ENCODE peak calls at places on chromosome 9, in seven cellular contexts. C, Z, W, O, S, D and M are unnamed samples.

GRCh38 chr9:93114169-93114983 is 18.4 kb downstream of the CARD19 start:
- DNase-seq in C (peak), Z (no peak), W (no peak), O (peak), S (no peak), D (no peak), M (peak)

GRCh38 chr9:128927731-128928411 is 7.1 kb downstream of the PHYHD1 start:
- DNase-seq in C (no peak), Z (peak), W (no peak), O (peak), S (peak), D (peak), M (no peak)

GRCh38 chr9:19975499-19975898 is 186.7 kb upstream of the SLC24A2 start:
- DNase-seq in C (no peak), Z (no peak), W (no peak), O (no peak), S (no peak), D (no peak), M (no peak)

GRCh38 chr9:129373361-129373760 is 195.3 kb upstream of the IER5L start:
- DNase-seq in C (no peak), Z (no peak), W (no peak), O (no peak), S (no peak), D (no peak), M (no peak)

GRCh38 chr9:92748233-92748497 is 16.5 kb downstream of the BICD2 start:
- DNase-seq in C (no peak), Z (no peak), W (no peak), O (no peak), S (no peak), D (no peak), M (no peak)

GRCh38 chr9:14320272-14321245 is 6.6 kb upstream of the NFIB start:
- DNase-seq in C (no peak), Z (no peak), W (no peak), O (no peak), S (no peak), D (peak), M (peak)

GRCh38 chr9:105318729-105319513 is 74.5 kb downstream of the SLC44A1 start:
- DNase-seq in C (no peak), Z (no peak), W (no peak), O (no peak), S (no peak), D (no peak), M (no peak)

GRCh38 chr9:129273941-129274709 is 96.1 kb upstream of the IER5L start:
- DNase-seq in C (no peak), Z (no peak), W (no peak), O (peak), S (no peak), D (no peak), M (no peak)

GRCh38 chr9:77647267-77647658 is 859 bp downstream of the GNA14 start:
- DNase-seq in C (peak), Z (no peak), W (no peak), O (no peak), S (no peak), D (no peak), M (no peak)

GRCh38 chr9:89218040-89218928 is 39.7 kb upstream of the SHC3 start:
- DNase-seq in C (no peak), Z (no peak), W (no peak), O (no peak), S (peak), D (no peak), M (no peak)

GRCh38 chr9:90300901-90301688 is 341.5 kb downstream of the DIRAS2 start:
- DNase-seq in C (no peak), Z (no peak), W (no peak), O (peak), S (no peak), D (peak), M (no peak)

GRCh38 chr9:84677080-84677479 is 7.6 kb downstream of the NTRK2 start:
- DNase-seq in C (no peak), Z (no peak), W (no peak), O (no peak), S (no peak), D (no peak), M (no peak)

GRCh38 chr9:90009447-90009846 is 404.6 kb downstream of the GADD45G start:
- DNase-seq in C (no peak), Z (no peak), W (peak), O (no peak), S (no peak), D (no peak), M (no peak)

GRCh38 chr9:89311346-89312153 is 555 bp downstream of the CKS2 start:
- DNase-seq in C (no peak), Z (no peak), W (no peak), O (no peak), S (no peak), D (no peak), M (no peak)

GRCh38 chr9:125521462-125522327 is 185.3 kb downstream of the MAPKAP1 start:
- DNase-seq in C (peak), Z (no peak), W (no peak), O (no peak), S (no peak), D (peak), M (no peak)

GRCh38 chr9:2597483-2597882 is 24.1 kb upstream of the VLDLR start:
- DNase-seq in C (no peak), Z (no peak), W (no peak), O (no peak), S (no peak), D (peak), M (no peak)

GRCh38 chr9:134626141-134626423 is 15.5 kb upstream of the COL5A1 start:
- DNase-seq in C (no peak), Z (no peak), W (no peak), O (no peak), S (no peak), D (no peak), M (no peak)

GRCh38 chr9:113712053-113712452 is 164.1 kb upstream of the ZNF618 start:
- DNase-seq in C (no peak), Z (no peak), W (no peak), O (no peak), S (no peak), D (peak), M (no peak)

GRCh38 chr9:104836235-104836634 is 72.3 kb downstream of the NIPSNAP3B start:
- DNase-seq in C (no peak), Z (no peak), W (no peak), O (no peak), S (no peak), D (peak), M (no peak)

GRCh38 chr9:126327750-126328120 is 1.1 kb downstream of the MVB12B start:
- DNase-seq in C (no peak), Z (no peak), W (no peak), O (no peak), S (peak), D (no peak), M (no peak)

GRCh38 chr9:34577635-34578240 is 11.8 kb downstream of the CNTFR start:
- DNase-seq in C (no peak), Z (no peak), W (no peak), O (no peak), S (peak), D (no peak), M (no peak)

GRCh38 chr9:105127863-105128220 is 116.6 kb upstream of the SLC44A1 start:
- DNase-seq in C (peak), Z (peak), W (no peak), O (no peak), S (no peak), D (peak), M (no peak)

GRCh38 chr9:114779352-114779845 is 26.4 kb downstream of the TNFSF15 start:
- DNase-seq in C (no peak), Z (no peak), W (no peak), O (peak), S (no peak), D (no peak), M (no peak)

GRCh38 chr9:32525506-32525905 is 490 bp downstream of the RIGI start:
- DNase-seq in C (no peak), Z (no peak), W (no peak), O (no peak), S (no peak), D (peak), M (no peak)

GRCh38 chr9:17191095-17191494 is 56.3 kb downstream of the CNTLN start:
- DNase-seq in C (no peak), Z (no peak), W (no peak), O (no peak), S (no peak), D (peak), M (no peak)

GRCh38 chr9:14353222-14354056 is 39.5 kb upstream of the NFIB start:
- DNase-seq in C (peak), Z (peak), W (peak), O (peak), S (peak), D (peak), M (peak)

GRCh38 chr9:119967867-119968535 is 598.8 kb upstream of the BRINP1 start:
- DNase-seq in C (no peak), Z (no peak), W (no peak), O (no peak), S (no peak), D (no peak), M (no peak)

GRCh38 chr9:97889941-97890557 is 32.3 kb downstream of the TRMO start:
- DNase-seq in C (no peak), Z (peak), W (no peak), O (no peak), S (peak), D (no peak), M (no peak)

GRCh38 chr9:33227741-33228140 is 12.2 kb upstream of the SPINK4 start:
- DNase-seq in C (no peak), Z (no peak), W (no peak), O (no peak), S (no peak), D (no peak), M (no peak)

GRCh38 chr9:18658764-18659705 is 185.1 kb downstream of the ADAMTSL1 start:
- DNase-seq in C (no peak), Z (no peak), W (no peak), O (no peak), S (no peak), D (peak), M (no peak)

GRCh38 chr9:86521936-86522335 is 167.7 kb upstream of the TUT7 start:
- DNase-seq in C (no peak), Z (no peak), W (no peak), O (no peak), S (no peak), D (no peak), M (no peak)

GRCh38 chr9:120439147-120439546 is 140.8 kb downstream of the CDK5RAP2 start:
- DNase-seq in C (peak), Z (no peak), W (no peak), O (no peak), S (peak), D (peak), M (no peak)

GRCh38 chr9:94867281-94867841 is 140.9 kb downstream of the AOPEP start:
- DNase-seq in C (no peak), Z (no peak), W (no peak), O (peak), S (peak), D (peak), M (peak)

GRCh38 chr9:93819905-93820304 is 135.2 kb downstream of the BARX1 start:
- DNase-seq in C (no peak), Z (no peak), W (no peak), O (no peak), S (no peak), D (no peak), M (no peak)

GRCh38 chr9:125632321-125633115 is 74.5 kb downstream of the MAPKAP1 start:
- DNase-seq in C (peak), Z (no peak), W (peak), O (no peak), S (no peak), D (peak), M (no peak)

DNA sequence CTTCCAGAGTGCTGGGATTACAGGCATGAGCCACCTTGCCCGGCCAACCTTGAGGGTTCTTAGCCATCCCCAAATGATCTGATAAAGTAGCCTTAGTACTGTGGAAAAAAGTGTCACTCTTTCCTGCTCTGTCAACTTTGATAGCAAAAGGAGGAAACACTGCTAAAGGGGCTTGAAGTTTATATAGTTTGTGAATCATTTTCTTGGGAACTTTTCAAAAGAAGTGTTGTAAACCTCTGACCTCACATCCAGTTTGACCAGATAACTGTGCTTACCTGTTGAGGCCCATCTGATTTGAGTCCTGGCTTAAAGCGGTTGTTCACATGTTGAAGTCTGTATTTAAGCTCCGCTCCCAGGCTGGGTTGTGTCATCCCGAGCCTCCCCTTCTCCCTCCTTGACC is 303.3 kb downstream of the DOCK8 start:
- DNase-seq in C (no peak), Z (no peak), W (no peak), O (no peak), S (no peak), D (no peak), M (no peak)
- H3K4me3 ChIP-seq in C (no peak), Z (no peak), W (no peak), O (no peak), S (no peak), D (no peak), M (no peak)

GRCh38 chr9:13189362-13189761 is 90.1 kb downstream of the MPDZ start:
- DNase-seq in C (no peak), Z (no peak), W (no peak), O (no peak), S (no peak), D (no peak), M (no peak)
- TF ChIP-seq CTCF in C (no peak), Z (no peak), W (no peak), O (no peak), S (no peak), D (no peak), M (no peak)

DNA sequence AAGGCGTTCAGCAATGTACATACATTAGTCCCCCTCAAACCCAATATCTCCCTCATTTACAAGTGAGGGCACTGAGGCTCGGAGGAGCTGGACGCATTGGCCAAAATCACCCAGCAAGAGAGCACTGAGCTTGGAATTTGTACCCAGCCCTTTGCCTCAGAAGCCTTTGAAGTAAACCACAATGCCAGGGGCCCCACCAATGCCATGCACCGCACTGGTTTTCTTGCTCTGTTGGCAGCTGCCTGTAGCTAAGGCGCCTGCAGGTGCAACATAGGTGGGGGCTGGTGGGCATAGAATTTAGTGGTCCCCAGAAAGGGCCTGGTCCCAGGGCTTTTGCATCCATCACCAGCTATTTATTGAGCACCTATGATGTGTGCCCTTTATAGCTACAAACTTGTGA is 37.3 kb upstream of the FUBP3 start:
- DNase-seq in C (no peak), Z (no peak), W (no peak), O (no peak), S (no peak), D (no peak), M (no peak)
- H3K4me3 ChIP-seq in C (no peak), Z (no peak), W (no peak), O (no peak), S (no peak), D (no peak), M (no peak)

GRCh38 chr9:127761491-127761904 is 17.0 kb downstream of the SH2D3C start:
- DNase-seq in C (no peak), Z (no peak), W (no peak), O (no peak), S (peak), D (no peak), M (no peak)

GRCh38 chr9:127761061-127761460 is 17.4 kb downstream of the SH2D3C start:
- DNase-seq in C (no peak), Z (no peak), W (no peak), O (no peak), S (no peak), D (no peak), M (no peak)

GRCh38 chr9:127765418-127765817 is 13.0 kb downstream of the SH2D3C start:
- DNase-seq in C (no peak), Z (no peak), W (no peak), O (no peak), S (no peak), D (no peak), M (no peak)

GRCh38 chr9:127762111-127762676 is 16.3 kb downstream of the SH2D3C start:
- DNase-seq in C (no peak), Z (no peak), W (no peak), O (no peak), S (no peak), D (no peak), M (peak)

DNA sequence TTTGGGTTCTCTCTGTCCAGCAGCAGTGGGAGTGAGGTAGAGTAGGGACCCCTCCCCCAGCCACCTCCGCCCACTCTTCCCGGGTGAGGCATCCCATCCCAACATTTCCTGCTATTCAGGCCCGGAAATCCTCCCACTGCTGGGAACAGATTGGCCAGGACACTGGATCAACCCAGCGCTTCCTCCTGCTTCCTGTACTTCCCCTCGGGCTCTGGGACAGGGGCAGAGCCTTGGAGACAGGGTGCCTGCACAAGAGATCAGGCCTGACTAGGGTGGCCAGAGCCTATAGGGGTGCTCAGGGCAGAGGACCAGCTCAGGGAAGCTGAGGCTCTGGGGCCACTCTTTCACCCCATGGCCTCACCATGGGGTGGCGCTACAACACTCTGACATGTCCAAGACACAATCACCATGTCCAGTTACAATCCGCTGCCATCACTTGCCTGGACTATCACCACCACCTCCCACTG is 14.5 kb downstream of the SH2D3C start:
- DNase-seq in C (no peak), Z (no peak), W (no peak), O (no peak), S (peak), D (no peak), M (no peak)
- TF ChIP-seq CTCF in C (peak), Z (peak), W (peak), O (no peak), S (peak), D (peak), M (peak)

GRCh38 chr9:137195525-137196220 is 4.9 kb downstream of the TPRN start:
- DNase-seq in C (no peak), Z (no peak), W (no peak), O (no peak), S (no peak), D (no peak), M (no peak)
- H3K4me3 ChIP-seq in C (no peak), Z (no peak), W (no peak), O (no peak), S (no peak), D (no peak), M (no peak)

GRCh38 chr9:8978334-8978733 is 1178.8 kb upstream of the DMAC1 start:
- DNase-seq in C (no peak), Z (no peak), W (no peak), O (no peak), S (no peak), D (no peak), M (no peak)
- TF ChIP-seq CTCF in C (peak), Z (no peak), W (no peak), O (no peak), S (peak), D (no peak), M (no peak)

DNA sequence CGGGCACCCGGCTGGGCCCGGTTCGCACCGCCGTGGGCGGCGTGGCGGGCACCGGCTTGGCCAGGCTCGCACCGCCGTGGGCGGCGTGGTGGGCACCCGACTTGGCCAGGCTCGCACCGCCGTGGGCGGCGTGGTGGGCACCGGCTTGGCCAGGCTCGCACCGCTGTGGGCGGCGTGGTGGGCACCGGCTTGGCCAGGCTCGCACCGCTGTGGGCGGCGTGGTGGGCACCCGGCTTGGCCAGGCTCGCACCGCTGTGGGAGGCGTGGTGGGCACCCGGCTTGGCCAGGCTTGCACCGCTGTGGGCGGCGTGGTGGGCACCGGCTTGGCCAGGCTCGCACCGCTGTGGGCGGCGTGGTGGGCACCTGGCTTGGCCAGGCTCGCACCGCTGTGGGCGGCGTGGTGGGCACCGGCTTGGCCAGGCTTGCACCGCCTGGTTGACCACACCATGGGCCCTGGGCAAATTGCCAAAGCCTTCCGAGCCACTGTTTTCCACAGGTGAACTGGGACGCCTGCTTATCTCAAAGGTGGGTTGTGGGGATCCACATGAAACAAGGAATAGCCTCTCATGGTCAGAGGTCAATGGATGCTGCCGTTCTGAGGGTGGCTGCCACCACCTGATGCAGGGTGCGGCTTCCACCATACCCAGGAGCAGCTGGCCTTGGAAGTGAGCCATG is 28.2 kb downstream of the ADAMTSL2 start:
- DNase-seq in C (no peak), Z (no peak), W (no peak), O (no peak), S (no peak), D (no peak), M (no peak)
- H3K4me3 ChIP-seq in C (no peak), Z (no peak), W (no peak), O (no peak), S (no peak), D (no peak), M (no peak)

GRCh38 chr9:108517591-108518365 is 338.0 kb downstream of the ACTL7B start:
- DNase-seq in C (no peak), Z (no peak), W (no peak), O (no peak), S (no peak), D (no peak), M (no peak)

GRCh38 chr9:108512426-108513173 is 343.2 kb downstream of the ACTL7B start:
- DNase-seq in C (no peak), Z (no peak), W (no peak), O (no peak), S (peak), D (peak), M (no peak)

GRCh38 chr9:108519417-108519816 is 336.4 kb downstream of the ACTL7B start:
- DNase-seq in C (no peak), Z (no peak), W (no peak), O (no peak), S (no peak), D (no peak), M (no peak)

GRCh38 chr9:108516391-108516790 is 339.4 kb downstream of the ACTL7B start:
- DNase-seq in C (no peak), Z (no peak), W (no peak), O (no peak), S (no peak), D (no peak), M (no peak)

GRCh38 chr9:108515856-108516255 is 339.9 kb downstream of the ACTL7B start:
- DNase-seq in C (no peak), Z (no peak), W (no peak), O (no peak), S (peak), D (no peak), M (no peak)
- TF ChIP-seq CTCF in C (no peak), Z (no peak), W (no peak), O (no peak), S (peak), D (peak), M (no peak)